ENCODE peak calls at places on chromosome 16, in four cellular contexts. S is AG09319, H is HCT116, Z is OCI-LY7. E is an unnamed sample.

GRCh38 chr16:84460406-84461028 is 43.9 kb downstream of the MEAK7 start:
- DNase-seq in S (no peak), H (no peak), Z (no peak), E (no peak)

GRCh38 chr16:26791166-26791565 is 275.6 kb upstream of the C16orf82 start:
- DNase-seq in S (no peak), H (no peak), Z (peak), E (no peak)

GRCh38 chr16:265711-266110 is 10.0 kb downstream of the RGS11 start:
- DNase-seq in S (no peak), H (no peak), Z (no peak), E (no peak)

GRCh38 chr16:85872666-85873561 is 26.0 kb upstream of the IRF8 start:
- DNase-seq in S (no peak), H (no peak), Z (no peak), E (no peak)

GRCh38 chr16:69324585-69325253 is 5.7 kb downstream of the PDF start:
- DNase-seq in S (no peak), H (no peak), Z (no peak), E (no peak)

GRCh38 chr16:30033270-30033669 is 2.2 kb upstream of the TLCD3B start:
- DNase-seq in S (no peak), H (no peak), Z (no peak), E (no peak)

GRCh38 chr16:30971298-30971697 is 13.7 kb upstream of the HSD3B7 start:
- DNase-seq in S (no peak), H (no peak), Z (no peak), E (no peak)

GRCh38 chr16:85686912-85687591 is 1.7 kb downstream of the GINS2 start:
- DNase-seq in S (no peak), H (no peak), Z (peak), E (no peak)

GRCh38 chr16:27285676-27286196 is 17.2 kb upstream of the NSMCE1 start:
- DNase-seq in S (no peak), H (no peak), Z (no peak), E (peak)

GRCh38 chr16:23679274-23679985 is 741 bp downstream of the PLK1 start:
- DNase-seq in S (no peak), H (no peak), Z (peak), E (peak)

GRCh38 chr16:64417711-64418227 is 704.1 kb downstream of the CDH11 start:
- DNase-seq in S (peak), H (no peak), Z (no peak), E (no peak)

GRCh38 chr16:24360936-24361335 is 104.8 kb downstream of the CACNG3 start:
- DNase-seq in S (no peak), H (no peak), Z (no peak), E (no peak)

GRCh38 chr16:83530293-83530692 is 277.5 kb upstream of the HSBP1 start:
- DNase-seq in S (peak), H (no peak), Z (no peak), E (no peak)

GRCh38 chr16:73047536-73048291 is at the start of gene ZFHX3:
- DNase-seq in S (no peak), H (no peak), Z (peak), E (peak)

GRCh38 chr16:1612320-1613111 is at the start of gene CRAMP1:
- DNase-seq in S (no peak), H (no peak), Z (peak), E (peak)

GRCh38 chr16:84245933-84246678 is 6.3 kb upstream of the KCNG4 start:
- DNase-seq in S (no peak), H (no peak), Z (no peak), E (no peak)

GRCh38 chr16:15498427-15499175 is 64.2 kb downstream of the BMERB1 start:
- DNase-seq in S (peak), H (no peak), Z (no peak), E (no peak)

GRCh38 chr16:21083729-21084268 is 66.8 kb downstream of the DNAH3 start:
- DNase-seq in S (no peak), H (peak), Z (peak), E (peak)

GRCh38 chr16:49700222-49700927 is 155.5 kb downstream of the ZNF423 start:
- DNase-seq in S (no peak), H (no peak), Z (no peak), E (no peak)

GRCh38 chr16:46800494-46800893 is 30.5 kb downstream of the C16orf87 start:
- DNase-seq in S (no peak), H (no peak), Z (no peak), E (no peak)

DNA sequence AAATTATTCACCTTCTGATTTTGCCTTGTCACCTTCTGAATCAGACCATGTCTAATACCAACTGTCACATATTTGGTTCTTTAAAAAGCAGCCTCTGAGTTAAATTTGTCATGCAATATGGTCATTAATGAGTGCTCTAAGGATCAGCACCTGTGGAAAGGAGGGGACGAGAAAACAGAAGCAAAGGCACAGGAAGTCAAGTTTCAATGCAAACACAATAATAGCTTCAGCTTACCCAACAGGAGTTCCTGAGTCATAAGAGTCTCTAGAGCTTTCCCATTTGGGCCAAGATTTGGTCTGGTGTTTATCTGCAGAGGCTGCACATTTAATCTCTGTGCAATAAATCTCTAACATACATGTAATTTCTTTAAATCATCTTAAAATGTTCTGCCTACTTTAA is 889.8 kb downstream of the CDH8 start:
- DNase-seq in S (no peak), H (no peak), Z (peak), E (no peak)
- TF ChIP-seq CTCF in S (no peak), H (no peak), Z (no peak), E (no peak)

DNA sequence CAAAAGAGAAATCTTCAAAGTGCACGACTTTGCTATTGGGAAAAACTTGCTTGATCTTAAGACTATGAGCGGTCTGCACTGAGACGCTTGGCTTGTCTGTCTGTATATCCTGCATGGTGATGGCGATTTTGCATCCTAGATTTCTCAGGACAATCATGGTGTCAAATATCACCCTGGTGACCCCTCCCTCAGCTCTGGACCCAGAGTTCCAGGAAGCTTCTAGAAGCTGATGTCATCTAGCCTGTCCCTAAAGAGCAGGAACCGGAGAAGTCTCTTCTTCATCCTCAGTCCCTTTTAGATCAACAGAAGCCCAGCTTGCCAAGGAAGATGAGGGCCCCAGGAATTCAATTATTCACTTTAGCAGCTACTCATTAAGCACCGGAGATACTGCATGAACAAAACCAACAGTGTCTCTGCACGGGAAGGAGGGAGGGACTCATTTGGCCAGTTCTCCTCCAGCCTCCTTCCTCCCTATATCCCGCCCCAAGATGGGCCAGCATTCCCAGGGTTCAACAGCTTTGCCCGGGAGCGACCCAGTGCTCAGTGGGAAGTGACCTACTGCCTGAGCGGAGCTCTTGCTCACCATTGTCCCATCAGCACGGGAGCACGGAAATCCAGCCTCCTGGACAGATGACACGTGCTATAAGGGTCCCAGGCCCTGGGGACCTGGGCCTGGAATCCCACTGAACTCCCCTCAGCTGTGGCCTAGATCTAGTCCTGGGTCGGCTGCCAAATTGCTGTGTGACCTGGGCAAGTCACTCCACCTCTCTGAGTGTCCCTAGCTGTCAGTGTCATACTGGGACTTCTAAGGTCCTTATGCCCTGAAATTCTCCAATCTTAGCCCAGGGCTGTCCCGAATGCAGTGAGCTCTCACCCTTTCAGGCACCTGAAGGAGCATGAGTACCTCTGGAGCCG is 3.8 kb downstream of the EMP2 start:
- DNase-seq in S (no peak), H (no peak), Z (no peak), E (no peak)
- TF ChIP-seq CTCF in S (no peak), H (no peak), Z (no peak), E (no peak)

GRCh38 chr16:82044585-82044911 is 9.5 kb downstream of the HSD17B2 start:
- DNase-seq in S (no peak), H (no peak), Z (no peak), E (no peak)

GRCh38 chr16:82042841-82043240 is 7.8 kb downstream of the HSD17B2 start:
- DNase-seq in S (no peak), H (no peak), Z (no peak), E (no peak)

GRCh38 chr16:82045471-82046178 is 10.6 kb downstream of the HSD17B2 start:
- DNase-seq in S (no peak), H (no peak), Z (no peak), E (no peak)

GRCh38 chr16:82042144-82042543 is 7.1 kb downstream of the HSD17B2 start:
- DNase-seq in S (no peak), H (no peak), Z (no peak), E (no peak)

DNA sequence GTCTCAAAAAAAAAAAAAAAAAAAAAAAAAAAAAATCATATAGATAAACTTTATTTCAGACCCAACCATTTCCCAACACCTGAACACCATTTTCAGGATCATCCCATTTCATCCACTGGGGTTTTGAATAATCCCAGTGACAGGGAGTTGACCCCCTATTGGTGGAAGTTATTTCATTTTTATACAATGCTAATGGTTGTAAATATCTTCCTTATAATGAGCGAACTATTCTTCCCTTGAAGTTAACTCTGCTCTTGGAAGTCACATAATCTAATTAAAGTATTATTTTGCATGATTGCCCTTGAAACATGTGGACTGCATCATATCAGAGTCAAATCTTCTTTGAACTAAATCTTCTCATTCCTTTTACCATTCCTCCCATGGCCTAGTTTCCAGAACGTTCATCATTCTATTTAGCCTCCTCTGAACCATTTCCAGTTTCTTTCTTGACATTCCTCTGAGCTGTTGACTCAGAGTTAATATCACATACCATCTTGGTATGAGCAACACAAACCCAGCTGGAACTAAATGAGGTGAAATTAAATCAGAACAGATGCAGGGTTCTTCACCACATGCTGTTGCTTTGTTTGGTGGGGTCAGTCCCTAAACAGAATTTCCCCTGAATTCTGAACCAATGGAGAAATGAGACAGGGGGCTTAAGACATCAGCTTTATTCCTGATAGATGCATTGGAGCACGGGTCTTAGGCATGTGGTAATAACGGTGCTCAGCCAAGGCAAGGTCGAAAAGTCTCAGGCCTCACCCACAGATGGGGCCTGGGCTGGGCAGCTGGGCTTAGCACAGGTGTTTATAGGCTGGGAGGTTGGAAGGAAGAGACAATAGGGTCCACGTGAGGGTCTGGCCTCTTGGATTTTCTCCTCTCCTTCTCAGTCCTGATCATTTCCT is 8.9 kb downstream of the HSD17B2 start:
- DNase-seq in S (peak), H (no peak), Z (no peak), E (no peak)
- TF ChIP-seq CTCF in S (peak), H (no peak), Z (no peak), E (no peak)

GRCh38 chr16:4409081-4409932 is 7.1 kb downstream of the CORO7 start:
- DNase-seq in S (no peak), H (no peak), Z (no peak), E (no peak)
- TF ChIP-seq CTCF in S (no peak), H (no peak), Z (peak), E (no peak)

GRCh38 chr16:89319628-89319882 is 102.1 kb downstream of the ZNF778 start:
- DNase-seq in S (no peak), H (no peak), Z (no peak), E (no peak)
- TF ChIP-seq CTCF in S (no peak), H (no peak), Z (no peak), E (no peak)